ENCODE peak calls at places on chromosomes 4 and X, in five cellular contexts. M, U, K, P and G are unnamed samples.

GRCh38 chr4:137387924-137388323 is 144.4 kb downstream of the PCDH18 start:
- DNase-seq in M (peak), U (no peak), K (no peak), P (no peak), G (peak)

GRCh38 chr4:183588169-183588675 is 70.8 kb downstream of the RWDD4 start:
- DNase-seq in M (peak), U (no peak), K (no peak), P (no peak), G (peak)

GRCh38 chrX:139134316-139134715 is 396.2 kb upstream of the F9 start:
- DNase-seq in M (no peak), U (no peak), K (no peak), P (no peak), G (no peak)

GRCh38 chr4:77921701-77922100 is 59.1 kb downstream of the MRPL1 start:
- DNase-seq in M (peak), U (no peak), K (no peak), P (no peak), G (peak)

GRCh38 chr4:86014599-86014998 is 345.3 kb downstream of the MAPK10 start:
- DNase-seq in M (no peak), U (no peak), K (no peak), P (no peak), G (peak)

GRCh38 chr4:130422255-130422654 is 1326.3 kb downstream of the C4orf33 start:
- DNase-seq in M (no peak), U (no peak), K (no peak), P (no peak), G (no peak)

GRCh38 chr4:924107-925096 is 7.7 kb downstream of the GAK start:
- DNase-seq in M (peak), U (no peak), K (peak), P (no peak), G (peak)

GRCh38 chrX:46381630-46382029 is 163.6 kb downstream of the ZNF674 start:
- DNase-seq in M (peak), U (no peak), K (no peak), P (peak), G (peak)

GRCh38 chr4:6383019-6383404 is 89.4 kb downstream of the PPP2R2C start:
- DNase-seq in M (no peak), U (no peak), K (peak), P (no peak), G (no peak)

GRCh38 chrX:51361251-51361650 is 28.6 kb downstream of the NUDT10 start:
- DNase-seq in M (no peak), U (no peak), K (no peak), P (no peak), G (no peak)

GRCh38 chr4:105025263-105026017 is 121.2 kb upstream of the TET2 start:
- DNase-seq in M (no peak), U (no peak), K (no peak), P (no peak), G (no peak)

GRCh38 chr4:8910822-8911310 is 39.2 kb upstream of the HMX1 start:
- DNase-seq in M (no peak), U (no peak), K (no peak), P (no peak), G (no peak)